ENCODE peak calls at places on chromosome 2, in four cellular contexts. E is adrenal gland, G is bronchial epithelial cell, S is WERI-Rb-1. I is an unnamed sample.

GRCh38 chr2:138757376-138757775 is 22.8 kb downstream of the NXPH2 start:
- DNase-seq in S (no peak), E (no peak), G (peak), I (no peak)

GRCh38 chr2:232973796-232974195 is 39.3 kb downstream of the NGEF start:
- DNase-seq in G (no peak), S (no peak), E (no peak), I (no peak)

GRCh38 chr2:132584976-132585817 is 84.8 kb downstream of the LYPD1 start:
- DNase-seq in G (no peak), S (no peak), E (no peak), I (no peak)

GRCh38 chr2:12649602-12650400 is 66.9 kb upstream of the TRIB2 start:
- DNase-seq in S (no peak), G (no peak), E (peak), I (peak)

GRCh38 chr2:64978514-64979268 is 10.5 kb upstream of the SLC1A4 start:
- DNase-seq in S (no peak), G (peak), E (peak), I (no peak)

GRCh38 chr2:53770264-53770663 is 2.7 kb downstream of the CHAC2 start:
- DNase-seq in G (peak), S (no peak), E (no peak), I (no peak)

GRCh38 chr2:61707984-61708852 is 145.6 kb downstream of the FAM161A start:
- DNase-seq in S (peak), E (peak), G (peak), I (peak)

GRCh38 chr2:203225423-203226039 is 13.3 kb upstream of the CYP20A1 start:
- DNase-seq in G (peak), S (peak), E (peak), I (peak)

GRCh38 chr2:29691386-29691950 is 229.9 kb downstream of the ALK start:
- DNase-seq in S (no peak), G (no peak), E (no peak), I (no peak)

GRCh38 chr2:222318712-222319575 is 20.1 kb upstream of the PAX3 start:
- DNase-seq in E (peak), G (no peak), S (peak), I (peak)

DNA sequence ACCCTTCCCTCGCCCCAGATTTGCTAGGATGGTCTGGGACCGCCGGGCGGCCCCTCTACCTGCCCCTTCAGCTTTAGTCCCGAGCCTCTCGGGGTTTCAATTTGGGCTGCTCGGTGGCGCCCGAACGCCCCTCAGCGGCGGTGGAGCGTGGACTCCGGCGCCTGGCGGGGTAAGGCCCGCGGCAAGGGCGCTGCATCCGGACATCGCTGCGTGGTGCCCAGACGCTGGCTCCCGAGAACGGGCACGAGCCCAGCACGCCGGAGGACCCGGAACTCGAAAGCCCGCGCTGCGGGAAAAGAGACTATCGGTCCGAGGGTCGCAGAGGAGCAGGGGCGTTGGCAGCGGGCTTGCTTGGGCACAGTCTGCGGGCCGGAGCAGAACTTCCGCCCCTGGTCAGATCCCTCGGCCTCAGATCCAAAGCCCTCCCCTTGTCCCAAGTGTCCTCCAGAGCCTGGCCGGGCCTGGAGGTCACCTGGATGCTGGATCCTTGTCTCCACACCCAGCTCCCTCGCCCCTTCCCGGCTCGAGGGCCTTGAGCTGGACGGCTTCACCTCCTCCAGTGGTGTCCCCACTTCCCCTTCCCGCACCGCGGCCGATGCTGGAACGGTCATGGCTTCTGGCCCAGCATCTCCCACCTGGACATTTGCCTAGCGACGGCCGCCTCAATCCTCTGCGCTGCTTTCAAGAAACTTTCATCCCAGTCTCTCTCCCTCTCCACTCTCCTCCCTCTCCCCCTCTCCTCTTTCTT is 2.9 kb upstream of the OTX1 start:
- DNase-seq in G (peak), S (peak), E (no peak), I (no peak)
- H3K4me3 ChIP-seq in G (peak), S (peak), E (no peak), I (no peak)

DNA sequence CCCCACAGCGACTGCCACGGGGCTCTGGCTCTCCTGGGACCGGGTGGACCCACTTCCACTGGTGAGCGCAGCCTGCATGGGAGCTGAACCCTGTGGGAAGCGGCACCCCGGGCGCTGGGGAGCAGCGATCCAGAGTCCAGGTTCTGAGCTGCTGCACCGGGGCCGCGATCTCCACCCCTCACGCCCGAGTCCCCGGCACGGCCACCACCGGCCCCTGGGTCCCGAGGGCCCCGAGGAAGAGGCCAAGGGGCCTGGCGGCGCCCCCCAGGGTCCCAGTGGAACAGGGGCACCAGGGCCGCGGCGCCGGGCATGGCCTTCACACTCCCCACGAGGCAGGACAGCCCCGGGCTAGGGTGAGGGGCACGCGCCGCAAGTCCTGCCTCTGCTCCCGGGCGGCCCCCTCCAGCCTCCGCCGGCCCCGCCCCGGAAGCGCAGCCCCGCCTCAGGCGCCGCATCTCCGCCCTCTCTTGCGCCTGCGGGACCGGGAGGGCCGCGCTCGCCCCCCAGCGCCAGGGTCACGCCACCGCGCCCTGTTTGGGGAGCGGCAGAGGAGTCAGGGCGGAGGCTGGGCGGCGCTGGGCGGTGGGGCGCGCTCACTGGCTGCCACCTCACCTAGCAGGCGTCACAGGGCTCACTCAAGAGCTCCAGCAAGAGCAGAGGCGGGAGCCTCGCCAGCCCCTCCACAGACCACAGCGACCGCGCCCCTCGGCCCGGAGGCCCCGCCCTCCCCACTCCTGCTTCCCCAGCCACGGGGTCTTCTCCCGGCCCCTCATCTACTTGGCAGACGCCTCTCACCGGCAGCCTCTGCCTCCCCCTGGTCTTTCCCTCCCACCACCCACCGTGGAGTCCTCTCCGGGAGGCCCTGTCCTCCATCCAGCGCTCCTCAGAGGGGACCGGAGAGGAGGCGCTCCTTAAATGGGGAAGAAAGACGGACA is 26.8 kb downstream of the THAP4 start:
- DNase-seq in G (peak), S (no peak), E (peak), I (no peak)
- H3K4me3 ChIP-seq in G (peak), S (no peak), E (no peak), I (no peak)

GRCh38 chr2:241068942-241069810 is 32.9 kb downstream of the MTERF4 start:
- DNase-seq in G (no peak), E (no peak), S (no peak), I (no peak)
- H3K4me3 ChIP-seq in G (no peak), E (no peak), S (no peak), I (no peak)

GRCh38 chr2:25164526-25164925 is 3.9 kb downstream of the POMC start:
- DNase-seq in G (no peak), E (no peak), S (no peak), I (no peak)

GRCh38 chr2:25160376-25160775 is 8.0 kb downstream of the POMC start:
- DNase-seq in S (no peak), E (no peak), G (no peak), I (no peak)

GRCh38 chr2:25158096-25158852 is 10.1 kb downstream of the POMC start:
- DNase-seq in S (no peak), G (no peak), E (no peak), I (no peak)

GRCh38 chr2:25159947-25160346 is 8.4 kb downstream of the POMC start:
- DNase-seq in E (no peak), S (peak), G (no peak), I (peak)

GRCh38 chr2:25161055-25161781 is 7.2 kb downstream of the POMC start:
- DNase-seq in G (no peak), S (no peak), E (peak), I (no peak)
- H3K4me3 ChIP-seq in G (peak), S (no peak), E (peak), I (no peak)

DNA sequence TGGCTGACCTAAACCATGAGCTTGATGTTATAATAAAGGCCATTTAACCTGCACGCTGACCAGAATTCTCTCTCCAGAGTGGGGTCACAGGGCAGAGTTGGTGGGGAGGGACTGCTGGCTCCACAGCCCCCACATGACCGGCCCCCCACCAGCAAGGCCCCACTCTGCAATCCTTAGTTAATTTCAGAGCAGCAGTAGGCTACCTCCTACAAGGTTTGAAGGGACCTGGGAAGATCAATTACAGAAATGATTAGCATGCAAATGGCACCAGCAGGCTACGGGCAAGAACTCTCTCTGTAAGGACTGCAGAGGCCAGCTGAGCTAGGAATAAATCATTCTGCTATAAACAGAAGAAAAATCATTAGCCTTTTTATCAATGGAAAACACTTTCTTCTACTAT is 135.3 kb downstream of the C1D start:
- DNase-seq in G (no peak), S (no peak), E (no peak), I (no peak)
- H3K4me3 ChIP-seq in G (no peak), S (no peak), E (no peak), I (no peak)

DNA sequence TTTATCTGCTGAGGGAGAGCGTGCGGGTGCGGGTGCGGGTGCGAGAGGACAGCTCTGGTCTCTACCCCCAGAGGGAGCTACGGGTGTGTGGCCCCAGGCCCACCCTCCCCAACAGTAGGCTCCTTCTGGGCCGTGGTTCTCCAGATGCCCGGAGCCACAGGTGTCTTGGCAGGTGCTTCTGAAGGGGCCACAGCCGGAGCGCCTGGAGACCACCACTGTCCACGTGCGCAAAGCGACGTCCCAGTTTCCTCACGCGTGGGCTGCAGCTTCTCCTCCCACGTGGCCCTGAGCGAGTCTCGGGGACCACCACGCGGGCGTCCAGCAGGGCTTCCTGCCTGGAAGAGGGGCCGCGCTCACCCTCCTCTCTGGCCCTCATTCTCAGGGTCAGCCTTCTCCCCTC is 90.6 kb downstream of the BIN1 start:
- DNase-seq in E (no peak), G (no peak), S (no peak), I (no peak)
- H3K4me3 ChIP-seq in E (no peak), G (no peak), S (no peak), I (no peak)

GRCh38 chr2:197293252-197294007 is 17.1 kb downstream of the ANKRD44 start:
- DNase-seq in S (no peak), G (no peak), E (no peak), I (peak)
- H3K4me3 ChIP-seq in S (no peak), G (no peak), E (no peak), I (no peak)

GRCh38 chr2:108612514-108613183 is 78.4 kb downstream of the LIMS1 start:
- DNase-seq in S (no peak), E (no peak), G (peak), I (no peak)
- H3K4me3 ChIP-seq in S (no peak), E (no peak), G (no peak), I (no peak)

DNA sequence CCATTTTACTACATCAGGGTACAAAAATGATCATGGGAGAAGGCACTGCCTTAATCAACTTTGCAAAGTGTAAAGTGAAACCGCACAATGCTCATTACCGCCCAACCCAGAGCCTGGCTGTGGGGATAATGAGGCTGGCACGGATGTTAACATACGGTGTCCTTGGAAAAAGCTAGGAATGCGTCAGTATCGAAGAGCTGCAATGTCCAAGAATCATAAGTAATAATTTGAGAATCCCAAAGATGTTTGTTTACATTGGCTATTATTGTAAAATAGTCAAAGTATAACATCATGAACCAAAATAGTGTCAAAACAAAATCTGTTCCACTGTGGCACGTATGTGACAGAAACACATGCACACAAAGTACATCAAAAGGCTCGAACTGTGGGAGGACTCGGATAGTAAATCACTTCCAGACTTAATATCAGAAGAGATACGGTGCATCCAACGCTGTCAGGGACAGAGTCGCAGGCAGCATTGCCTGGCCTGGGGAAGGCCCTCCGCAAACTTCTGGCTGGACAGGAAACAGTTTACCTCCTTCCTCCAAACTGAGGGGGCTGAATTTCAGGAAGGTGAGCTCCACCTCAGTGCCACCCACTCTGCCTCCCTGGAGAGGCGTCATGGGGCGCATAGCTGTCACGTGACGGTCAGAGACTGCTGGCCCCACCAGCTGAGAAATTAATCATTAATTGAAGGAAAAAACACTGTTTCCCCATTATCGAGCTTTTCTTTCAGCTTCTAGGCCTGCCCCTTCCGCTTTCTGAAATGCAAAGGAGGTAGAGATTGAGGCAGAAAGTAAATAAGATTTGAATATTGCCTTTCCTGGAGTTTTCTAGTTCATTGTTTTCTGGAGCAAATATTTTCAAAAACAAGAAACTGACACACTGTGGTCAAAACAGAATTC is 1.8 kb upstream of the ID2 start:
- DNase-seq in S (peak), E (peak), G (no peak), I (peak)
- H3K4me3 ChIP-seq in S (peak), E (no peak), G (no peak), I (peak)

I was measured in SJCRH30.